ENCODE peak calls at places on chromosome 13, in eight cellular contexts. One of them, this sample, is unnamed.

GRCh38 chr13:46554971-46555370 is 2.0 kb downstream of the LRCH1 start:
- DNase-seq in AG04449: no peak
- DNase-seq in SK-N-SH: no peak
- DNase-seq in neuronal stem cell: no peak
- DNase-seq in spleen: no peak
- DNase-seq in effector memory CD4-positive, alpha-beta T cell: no peak
- DNase-seq in AG10803: peak
- DNase-seq in cardiac muscle cell: no peak
- DNase-seq in this sample: no peak

GRCh38 chr13:111954681-111955411 is 112.1 kb upstream of the SOX1 start:
- DNase-seq in effector memory CD4-positive, alpha-beta T cell: no peak
- DNase-seq in neuronal stem cell: no peak
- DNase-seq in AG04449: no peak
- DNase-seq in cardiac muscle cell: no peak
- DNase-seq in SK-N-SH: no peak
- DNase-seq in spleen: no peak
- DNase-seq in AG10803: no peak
- DNase-seq in this sample: no peak

GRCh38 chr13:40101708-40102359 is 446.4 kb downstream of the COG6 start:
- DNase-seq in neuronal stem cell: no peak
- DNase-seq in spleen: no peak
- DNase-seq in cardiac muscle cell: no peak
- DNase-seq in AG04449: no peak
- DNase-seq in AG10803: no peak
- DNase-seq in effector memory CD4-positive, alpha-beta T cell: no peak
- DNase-seq in SK-N-SH: no peak
- DNase-seq in this sample: no peak

GRCh38 chr13:76795701-76796695 is 90.2 kb downstream of the KCTD12 start:
- DNase-seq in effector memory CD4-positive, alpha-beta T cell: no peak
- DNase-seq in neuronal stem cell: no peak
- DNase-seq in cardiac muscle cell: no peak
- DNase-seq in spleen: no peak
- DNase-seq in AG04449: no peak
- DNase-seq in SK-N-SH: no peak
- DNase-seq in AG10803: no peak
- DNase-seq in this sample: no peak

GRCh38 chr13:38398810-38399493 is 49.3 kb downstream of the UFM1 start:
- DNase-seq in cardiac muscle cell: no peak
- DNase-seq in AG04449: peak
- DNase-seq in spleen: no peak
- DNase-seq in neuronal stem cell: no peak
- DNase-seq in SK-N-SH: no peak
- DNase-seq in effector memory CD4-positive, alpha-beta T cell: no peak
- DNase-seq in AG10803: peak
- DNase-seq in this sample: no peak

GRCh38 chr13:112522578-112522977 is 65.4 kb downstream of the TUBGCP3 start:
- DNase-seq in effector memory CD4-positive, alpha-beta T cell: no peak
- DNase-seq in cardiac muscle cell: no peak
- DNase-seq in spleen: no peak
- DNase-seq in AG04449: no peak
- DNase-seq in neuronal stem cell: no peak
- DNase-seq in AG10803: peak
- DNase-seq in SK-N-SH: no peak
- DNase-seq in this sample: no peak

GRCh38 chr13:23751195-23751594 is 138.0 kb downstream of the MIPEP start:
- DNase-seq in AG10803: no peak
- DNase-seq in neuronal stem cell: no peak
- DNase-seq in SK-N-SH: no peak
- DNase-seq in cardiac muscle cell: no peak
- DNase-seq in effector memory CD4-positive, alpha-beta T cell: no peak
- DNase-seq in spleen: no peak
- DNase-seq in AG04449: no peak
- DNase-seq in this sample: no peak

GRCh38 chr13:51453308-51453958 is 597 bp upstream of the INTS6 start:
- DNase-seq in spleen: peak
- DNase-seq in AG04449: no peak
- DNase-seq in effector memory CD4-positive, alpha-beta T cell: peak
- DNase-seq in AG10803: no peak
- DNase-seq in cardiac muscle cell: no peak
- DNase-seq in neuronal stem cell: no peak
- DNase-seq in SK-N-SH: peak
- DNase-seq in this sample: peak

GRCh38 chr13:66159526-66159925 is 1070.6 kb downstream of the PCDH9 start:
- DNase-seq in neuronal stem cell: no peak
- DNase-seq in AG10803: no peak
- DNase-seq in effector memory CD4-positive, alpha-beta T cell: no peak
- DNase-seq in spleen: no peak
- DNase-seq in AG04449: no peak
- DNase-seq in SK-N-SH: no peak
- DNase-seq in cardiac muscle cell: no peak
- DNase-seq in this sample: no peak

GRCh38 chr13:74871671-74872070 is 610.3 kb downstream of the TBC1D4 start:
- DNase-seq in effector memory CD4-positive, alpha-beta T cell: no peak
- DNase-seq in AG04449: no peak
- DNase-seq in spleen: no peak
- DNase-seq in AG10803: peak
- DNase-seq in SK-N-SH: no peak
- DNase-seq in cardiac muscle cell: no peak
- DNase-seq in neuronal stem cell: no peak
- DNase-seq in this sample: no peak

GRCh38 chr13:86813198-86813597 is 858.0 kb upstream of the SLITRK5 start:
- DNase-seq in neuronal stem cell: no peak
- DNase-seq in cardiac muscle cell: no peak
- DNase-seq in effector memory CD4-positive, alpha-beta T cell: no peak
- DNase-seq in spleen: no peak
- DNase-seq in SK-N-SH: no peak
- DNase-seq in AG04449: no peak
- DNase-seq in AG10803: no peak
- DNase-seq in this sample: no peak

GRCh38 chr13:110617326-110618072 is 2.2 kb downstream of the NAXD start:
- DNase-seq in neuronal stem cell: no peak
- DNase-seq in spleen: no peak
- DNase-seq in SK-N-SH: no peak
- DNase-seq in cardiac muscle cell: no peak
- DNase-seq in AG10803: peak
- DNase-seq in effector memory CD4-positive, alpha-beta T cell: no peak
- DNase-seq in AG04449: no peak
- DNase-seq in this sample: no peak
- H3K4me3 ChIP-seq in neuronal stem cell: peak
- H3K4me3 ChIP-seq in spleen: no peak
- H3K4me3 ChIP-seq in SK-N-SH: no peak
- H3K4me3 ChIP-seq in cardiac muscle cell: no peak
- H3K4me3 ChIP-seq in AG10803: peak
- H3K4me3 ChIP-seq in effector memory CD4-positive, alpha-beta T cell: no peak
- H3K4me3 ChIP-seq in AG04449: no peak
- H3K4me3 ChIP-seq in this sample: no peak

GRCh38 chr13:21058361-21058760 is 3.0 kb downstream of the LATS2 start:
- DNase-seq in cardiac muscle cell: no peak
- DNase-seq in effector memory CD4-positive, alpha-beta T cell: no peak
- DNase-seq in AG10803: peak
- DNase-seq in SK-N-SH: no peak
- DNase-seq in AG04449: no peak
- DNase-seq in spleen: no peak
- DNase-seq in neuronal stem cell: no peak
- DNase-seq in this sample: no peak

GRCh38 chr13:21063031-21063430 is 1.6 kb upstream of the LATS2 start:
- DNase-seq in AG04449: no peak
- DNase-seq in spleen: no peak
- DNase-seq in SK-N-SH: no peak
- DNase-seq in effector memory CD4-positive, alpha-beta T cell: no peak
- DNase-seq in cardiac muscle cell: no peak
- DNase-seq in neuronal stem cell: no peak
- DNase-seq in AG10803: no peak
- DNase-seq in this sample: no peak

GRCh38 chr13:21060063-21060826 is 1.1 kb downstream of the LATS2 start:
- DNase-seq in spleen: peak
- DNase-seq in cardiac muscle cell: peak
- DNase-seq in neuronal stem cell: no peak
- DNase-seq in SK-N-SH: no peak
- DNase-seq in effector memory CD4-positive, alpha-beta T cell: no peak
- DNase-seq in AG10803: peak
- DNase-seq in AG04449: no peak
- DNase-seq in this sample: no peak

GRCh38 chr13:21060827-21061076 is 634 bp downstream of the LATS2 start:
- DNase-seq in AG10803: no peak
- DNase-seq in spleen: no peak
- DNase-seq in neuronal stem cell: no peak
- DNase-seq in effector memory CD4-positive, alpha-beta T cell: no peak
- DNase-seq in SK-N-SH: peak
- DNase-seq in cardiac muscle cell: no peak
- DNase-seq in AG04449: no peak
- DNase-seq in this sample: no peak

GRCh38 chr13:21061077-21061945 is at the start of gene LATS2:
- DNase-seq in neuronal stem cell: peak
- DNase-seq in SK-N-SH: peak
- DNase-seq in AG04449: peak
- DNase-seq in cardiac muscle cell: peak
- DNase-seq in AG10803: peak
- DNase-seq in spleen: peak
- DNase-seq in effector memory CD4-positive, alpha-beta T cell: peak
- DNase-seq in this sample: peak
- H3K4me3 ChIP-seq in neuronal stem cell: peak
- H3K4me3 ChIP-seq in SK-N-SH: peak
- H3K4me3 ChIP-seq in AG04449: peak
- H3K4me3 ChIP-seq in cardiac muscle cell: peak
- H3K4me3 ChIP-seq in AG10803: peak
- H3K4me3 ChIP-seq in spleen: peak
- H3K4me3 ChIP-seq in effector memory CD4-positive, alpha-beta T cell: peak
- H3K4me3 ChIP-seq in this sample: peak

GRCh38 chr13:98476538-98476966 is 100.4 kb downstream of the STK24 start:
- DNase-seq in neuronal stem cell: no peak
- DNase-seq in cardiac muscle cell: no peak
- DNase-seq in spleen: peak
- DNase-seq in effector memory CD4-positive, alpha-beta T cell: peak
- DNase-seq in SK-N-SH: no peak
- DNase-seq in AG04449: peak
- DNase-seq in AG10803: peak
- DNase-seq in this sample: peak
- H3K4me3 ChIP-seq in neuronal stem cell: no peak
- H3K4me3 ChIP-seq in cardiac muscle cell: no peak
- H3K4me3 ChIP-seq in spleen: no peak
- H3K4me3 ChIP-seq in effector memory CD4-positive, alpha-beta T cell: no peak
- H3K4me3 ChIP-seq in SK-N-SH: no peak
- H3K4me3 ChIP-seq in AG04449: no peak
- H3K4me3 ChIP-seq in AG10803: no peak
- H3K4me3 ChIP-seq in this sample: peak

DNA sequence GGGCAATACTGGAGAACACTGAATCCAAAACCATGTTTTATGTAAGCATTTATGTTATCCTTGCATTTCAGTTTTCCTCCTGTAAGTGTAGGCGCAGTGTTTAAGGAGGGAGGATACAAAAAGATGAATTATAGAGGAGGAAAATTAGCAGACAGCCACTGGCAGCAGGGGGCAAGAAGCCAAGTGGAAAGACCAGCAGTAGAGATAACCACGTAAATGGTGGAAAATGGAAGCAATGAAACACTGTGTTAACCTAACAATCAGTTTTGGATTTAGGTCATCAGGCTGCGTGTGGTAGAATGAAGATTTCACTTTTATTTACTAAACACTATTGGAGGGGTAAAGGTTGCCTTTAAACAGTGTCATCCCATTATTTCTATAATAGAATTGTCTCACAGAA is 447.3 kb downstream of the GPC6 start:
- DNase-seq in cardiac muscle cell: no peak
- DNase-seq in SK-N-SH: peak
- DNase-seq in neuronal stem cell: no peak
- DNase-seq in spleen: no peak
- DNase-seq in AG04449: no peak
- DNase-seq in effector memory CD4-positive, alpha-beta T cell: no peak
- DNase-seq in AG10803: no peak
- DNase-seq in this sample: no peak
- H3K4me3 ChIP-seq in cardiac muscle cell: no peak
- H3K4me3 ChIP-seq in SK-N-SH: no peak
- H3K4me3 ChIP-seq in neuronal stem cell: no peak
- H3K4me3 ChIP-seq in spleen: no peak
- H3K4me3 ChIP-seq in AG04449: no peak
- H3K4me3 ChIP-seq in effector memory CD4-positive, alpha-beta T cell: no peak
- H3K4me3 ChIP-seq in AG10803: no peak
- H3K4me3 ChIP-seq in this sample: no peak

GRCh38 chr13:58682616-58683015 is 1051.1 kb downstream of the PCDH17 start:
- DNase-seq in effector memory CD4-positive, alpha-beta T cell: no peak
- DNase-seq in spleen: no peak
- DNase-seq in neuronal stem cell: no peak
- DNase-seq in SK-N-SH: no peak
- DNase-seq in cardiac muscle cell: no peak
- DNase-seq in AG10803: no peak
- DNase-seq in AG04449: no peak
- DNase-seq in this sample: no peak

DNA sequence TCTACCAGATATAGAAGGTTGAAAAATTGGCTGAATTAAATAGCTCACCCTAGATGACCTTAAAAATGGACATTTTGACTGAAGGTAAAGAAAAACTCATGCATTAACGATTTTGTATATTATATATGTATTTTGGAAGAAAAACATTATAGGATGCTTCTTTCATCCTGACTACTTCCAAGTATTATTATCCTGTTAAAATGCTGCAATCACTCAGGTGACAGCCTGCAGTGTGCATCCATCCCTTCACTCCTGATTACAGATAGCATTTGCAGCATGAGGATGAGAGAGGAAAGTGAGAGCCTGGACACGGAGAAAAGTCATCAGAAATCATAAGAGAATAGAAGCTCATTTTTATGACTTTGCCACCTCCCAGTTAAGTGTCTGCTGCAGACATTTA is 1055.6 kb downstream of the PCDH17 start:
- DNase-seq in neuronal stem cell: no peak
- DNase-seq in effector memory CD4-positive, alpha-beta T cell: no peak
- DNase-seq in SK-N-SH: peak
- DNase-seq in AG04449: no peak
- DNase-seq in AG10803: no peak
- DNase-seq in spleen: no peak
- DNase-seq in cardiac muscle cell: no peak
- DNase-seq in this sample: no peak
- H3K4me3 ChIP-seq in neuronal stem cell: no peak
- H3K4me3 ChIP-seq in effector memory CD4-positive, alpha-beta T cell: no peak
- H3K4me3 ChIP-seq in SK-N-SH: no peak
- H3K4me3 ChIP-seq in AG04449: no peak
- H3K4me3 ChIP-seq in AG10803: no peak
- H3K4me3 ChIP-seq in spleen: no peak
- H3K4me3 ChIP-seq in cardiac muscle cell: no peak
- H3K4me3 ChIP-seq in this sample: no peak